ENCODE peak calls at places on chromosomes 2 and 18, in six cellular contexts. One of them, this sample, is unnamed.

GRCh38 chr18:58419587-58420199 is 209.2 kb downstream of the ALPK2 start:
- DNase-seq in GM12865: no peak
- DNase-seq in fibroblast of pulmonary artery: no peak
- DNase-seq in coronary artery: no peak
- DNase-seq in colonic mucosa: no peak
- DNase-seq in hepatocyte: no peak
- DNase-seq in this sample: no peak

GRCh38 chr18:23136326-23137092 is 1.2 kb downstream of the CABLES1 start:
- DNase-seq in GM12865: peak; percentile 45
- DNase-seq in fibroblast of pulmonary artery: peak; percentile 39
- DNase-seq in coronary artery: peak; percentile 80
- DNase-seq in colonic mucosa: peak; percentile 42
- DNase-seq in hepatocyte: peak; percentile 48
- DNase-seq in this sample: peak; percentile 49

GRCh38 chr2:242036653-242036950 is 167.1 kb downstream of the RTP5 start:
- DNase-seq in GM12865: no peak
- DNase-seq in fibroblast of pulmonary artery: no peak
- DNase-seq in coronary artery: no peak
- DNase-seq in colonic mucosa: no peak
- DNase-seq in hepatocyte: no peak
- DNase-seq in this sample: no peak

GRCh38 chr2:217694296-217694695 is 308.5 kb downstream of the TNS1 start:
- DNase-seq in GM12865: no peak
- DNase-seq in fibroblast of pulmonary artery: no peak
- DNase-seq in coronary artery: no peak
- DNase-seq in colonic mucosa: no peak
- DNase-seq in hepatocyte: no peak
- DNase-seq in this sample: no peak

GRCh38 chr2:170815311-170815710 is 1.4 kb upstream of the GAD1 start:
- DNase-seq in GM12865: no peak
- DNase-seq in fibroblast of pulmonary artery: no peak
- DNase-seq in coronary artery: no peak
- DNase-seq in colonic mucosa: no peak
- DNase-seq in hepatocyte: no peak
- DNase-seq in this sample: no peak

GRCh38 chr2:138948070-138948539 is 167.9 kb upstream of the NXPH2 start:
- DNase-seq in GM12865: peak; percentile 48
- DNase-seq in fibroblast of pulmonary artery: peak; percentile 90
- DNase-seq in coronary artery: no peak
- DNase-seq in colonic mucosa: no peak
- DNase-seq in hepatocyte: peak; percentile 43
- DNase-seq in this sample: peak; percentile 65

GRCh38 chr2:212364586-212364985 is 174.0 kb downstream of the ERBB4 start:
- DNase-seq in GM12865: no peak
- DNase-seq in fibroblast of pulmonary artery: peak; percentile 23
- DNase-seq in coronary artery: no peak
- DNase-seq in colonic mucosa: no peak
- DNase-seq in hepatocyte: no peak
- DNase-seq in this sample: no peak

GRCh38 chr18:25284861-25285574 is 66.9 kb downstream of the ZNF521 start:
- DNase-seq in GM12865: no peak
- DNase-seq in fibroblast of pulmonary artery: peak; percentile 75
- DNase-seq in coronary artery: no peak
- DNase-seq in colonic mucosa: no peak
- DNase-seq in hepatocyte: no peak
- DNase-seq in this sample: peak; percentile 53

GRCh38 chr2:121539722-121540469 is 9.2 kb downstream of the RNU4ATAC start:
- DNase-seq in GM12865: no peak
- DNase-seq in fibroblast of pulmonary artery: no peak
- DNase-seq in coronary artery: no peak
- DNase-seq in colonic mucosa: no peak
- DNase-seq in hepatocyte: no peak
- DNase-seq in this sample: no peak

GRCh38 chr18:24397131-24397693 is 412 bp downstream of the OSBPL1A start:
- DNase-seq in GM12865: peak; percentile 6
- DNase-seq in fibroblast of pulmonary artery: peak; percentile 87
- DNase-seq in coronary artery: no peak
- DNase-seq in colonic mucosa: peak; percentile 76
- DNase-seq in hepatocyte: peak; percentile 65
- DNase-seq in this sample: peak; percentile 60

DNA sequence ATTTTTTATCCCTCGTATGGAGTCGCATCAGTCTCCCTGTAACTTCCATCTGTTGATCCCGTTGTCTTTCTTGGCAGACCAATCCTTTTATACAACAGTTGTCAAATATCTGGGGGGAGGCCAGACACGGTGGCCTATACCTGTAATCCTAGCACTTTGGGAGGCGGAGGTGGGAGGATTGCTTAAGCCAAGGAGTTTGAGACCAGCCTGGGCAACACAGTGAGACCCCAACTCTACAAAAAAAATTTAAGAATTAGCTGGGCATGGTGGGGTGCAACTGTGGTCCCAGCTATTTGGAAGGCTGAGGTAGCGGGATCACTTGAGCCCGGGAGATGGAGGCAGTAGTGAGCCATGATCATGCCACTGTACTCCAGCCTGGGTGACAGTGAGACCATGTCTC is 2.0 kb downstream of the XRCC5 start:
- DNase-seq in GM12865: no peak
- DNase-seq in fibroblast of pulmonary artery: no peak
- DNase-seq in coronary artery: no peak
- DNase-seq in colonic mucosa: no peak
- DNase-seq in hepatocyte: no peak
- DNase-seq in this sample: no peak
- H3K4me3 ChIP-seq in GM12865: peak overlapping the region; percentile 67
- H3K4me3 ChIP-seq in fibroblast of pulmonary artery: no peak overlapping the region
- H3K4me3 ChIP-seq in coronary artery: no peak overlapping the region
- H3K4me3 ChIP-seq in colonic mucosa: no peak overlapping the region
- H3K4me3 ChIP-seq in hepatocyte: no peak overlapping the region
- H3K4me3 ChIP-seq in this sample: no peak overlapping the region

DNA sequence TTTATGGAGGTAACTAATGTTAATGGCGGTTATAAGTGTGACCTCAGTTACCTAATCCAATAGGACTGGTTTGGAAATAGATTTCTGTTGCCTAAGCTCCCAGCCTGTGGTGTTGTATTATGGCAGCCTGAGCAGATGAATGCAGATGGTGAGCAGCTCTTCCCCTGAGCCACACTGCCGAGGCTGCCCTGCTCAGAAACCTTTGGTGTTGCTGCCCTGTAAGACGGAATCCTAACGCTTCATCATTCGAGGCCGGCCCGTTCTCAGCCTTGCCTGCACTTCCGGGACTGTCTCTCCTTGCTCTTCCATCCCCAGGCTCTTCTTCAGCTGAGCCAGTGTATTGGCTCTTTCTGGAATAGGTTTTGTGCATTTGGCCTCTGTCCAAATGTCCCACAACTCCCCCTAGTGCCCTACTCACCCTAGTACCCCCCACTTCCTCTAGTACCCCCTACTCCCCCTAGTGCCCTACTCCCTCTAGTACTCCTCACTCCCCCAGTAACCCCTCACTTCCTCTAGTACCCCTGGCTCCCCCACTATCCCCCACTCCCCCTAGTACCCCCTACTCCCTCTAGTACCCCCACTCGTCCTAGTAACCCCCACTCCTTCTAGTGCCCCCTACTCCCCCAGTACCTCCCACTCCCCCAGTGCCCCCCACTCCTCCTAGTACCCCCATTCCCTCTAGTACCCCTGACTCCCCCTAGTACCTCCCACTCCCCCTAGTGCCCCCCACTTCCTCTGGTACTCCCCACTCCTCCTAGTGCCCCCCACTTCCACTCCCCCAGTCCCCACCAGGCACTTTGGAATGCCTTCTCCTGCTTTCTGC is 106.0 kb upstream of the TAF1B start:
- DNase-seq in GM12865: peak; percentile 47
- DNase-seq in fibroblast of pulmonary artery: peak; percentile 39
- DNase-seq in coronary artery: no peak
- DNase-seq in colonic mucosa: no peak
- DNase-seq in hepatocyte: no peak
- DNase-seq in this sample: peak; percentile 42
- TF ChIP-seq CTCF in GM12865: peak; percentile 23
- TF ChIP-seq CTCF in fibroblast of pulmonary artery: peak; percentile 17
- TF ChIP-seq CTCF in coronary artery: no peak
- TF ChIP-seq CTCF in colonic mucosa: no peak
- TF ChIP-seq CTCF in hepatocyte: no peak
- TF ChIP-seq CTCF in this sample: no peak

GRCh38 chr2:118307864-118308263 is 219.6 kb downstream of the INSIG2 start:
- DNase-seq in GM12865: no peak
- DNase-seq in fibroblast of pulmonary artery: no peak
- DNase-seq in coronary artery: no peak
- DNase-seq in colonic mucosa: no peak
- DNase-seq in hepatocyte: no peak
- DNase-seq in this sample: no peak

GRCh38 chr2:118309201-118310015 is 221.1 kb downstream of the INSIG2 start:
- DNase-seq in GM12865: no peak
- DNase-seq in fibroblast of pulmonary artery: no peak
- DNase-seq in coronary artery: no peak
- DNase-seq in colonic mucosa: no peak
- DNase-seq in hepatocyte: no peak
- DNase-seq in this sample: no peak

GRCh38 chr2:118312963-118313756 is 224.9 kb downstream of the INSIG2 start:
- DNase-seq in GM12865: no peak
- DNase-seq in fibroblast of pulmonary artery: no peak
- DNase-seq in coronary artery: no peak
- DNase-seq in colonic mucosa: no peak
- DNase-seq in hepatocyte: no peak
- DNase-seq in this sample: peak; percentile 16

GRCh38 chr2:118310016-118310877 is 222.0 kb downstream of the INSIG2 start:
- DNase-seq in GM12865: peak; percentile 57
- DNase-seq in fibroblast of pulmonary artery: peak; percentile 19
- DNase-seq in coronary artery: no peak
- DNase-seq in colonic mucosa: peak; percentile 33
- DNase-seq in hepatocyte: peak; percentile 71
- DNase-seq in this sample: peak; percentile 77

DNA sequence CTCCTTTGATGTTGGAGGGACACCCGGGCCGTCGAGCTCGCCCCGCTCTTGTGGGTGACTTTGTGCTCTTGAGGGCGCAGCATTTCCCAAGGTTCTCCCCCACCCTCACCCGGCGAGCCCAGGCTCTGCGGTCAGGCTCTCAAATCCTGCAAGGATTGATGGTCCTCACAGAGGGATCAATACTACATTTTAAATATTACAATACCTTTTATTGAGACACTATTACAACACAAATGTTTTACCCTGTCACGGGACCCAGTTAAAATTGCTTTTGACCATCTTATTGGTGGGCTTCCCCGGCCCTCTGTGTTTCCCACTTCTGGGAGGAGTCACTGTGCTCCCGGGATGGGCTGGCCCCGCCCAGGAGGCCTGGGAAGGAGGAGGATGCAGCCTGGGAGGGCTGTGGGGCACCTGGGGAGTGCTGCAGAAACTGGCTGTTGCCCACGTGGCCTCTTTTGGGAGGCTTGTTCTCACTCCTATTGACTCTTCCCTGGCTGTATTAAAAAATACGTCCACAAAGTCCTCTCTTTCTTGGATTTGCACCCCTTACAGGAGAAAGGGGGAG is 222.7 kb downstream of the INSIG2 start:
- DNase-seq in GM12865: no peak
- DNase-seq in fibroblast of pulmonary artery: no peak
- DNase-seq in coronary artery: no peak
- DNase-seq in colonic mucosa: peak; percentile 25
- DNase-seq in hepatocyte: peak; percentile 54
- DNase-seq in this sample: no peak
- H3K4me3 ChIP-seq in GM12865: peak overlapping the region; percentile 53
- H3K4me3 ChIP-seq in fibroblast of pulmonary artery: no peak overlapping the region
- H3K4me3 ChIP-seq in coronary artery: peak overlapping the region; percentile 73
- H3K4me3 ChIP-seq in colonic mucosa: peak overlapping the region; percentile 52
- H3K4me3 ChIP-seq in hepatocyte: peak overlapping the region; percentile 57
- H3K4me3 ChIP-seq in this sample: peak overlapping the region; percentile 62

DNA sequence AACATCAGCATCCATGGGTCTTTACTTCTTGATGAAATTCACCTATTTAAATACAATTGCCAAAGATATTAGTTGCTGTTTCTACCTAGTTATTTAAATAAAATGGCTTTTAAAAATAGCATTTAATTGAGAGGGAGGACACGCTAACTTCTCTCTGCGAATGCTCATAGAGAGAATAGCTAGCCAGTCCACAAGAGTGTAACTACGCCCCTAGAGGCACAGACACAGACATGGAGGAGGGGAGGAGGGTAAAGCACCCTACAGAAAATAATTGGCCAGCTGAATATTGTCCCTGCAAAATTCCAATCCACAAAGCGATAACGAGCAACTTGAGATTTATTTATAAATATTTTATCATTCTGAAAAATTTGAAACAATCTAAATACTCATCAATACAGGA is 97.0 kb upstream of the PAPOLG start:
- DNase-seq in GM12865: no peak
- DNase-seq in fibroblast of pulmonary artery: no peak
- DNase-seq in coronary artery: no peak
- DNase-seq in colonic mucosa: no peak
- DNase-seq in hepatocyte: no peak
- DNase-seq in this sample: no peak
- TF ChIP-seq CTCF in GM12865: peak; percentile 18
- TF ChIP-seq CTCF in fibroblast of pulmonary artery: no peak
- TF ChIP-seq CTCF in coronary artery: no peak
- TF ChIP-seq CTCF in colonic mucosa: no peak
- TF ChIP-seq CTCF in hepatocyte: no peak
- TF ChIP-seq CTCF in this sample: no peak

DNA sequence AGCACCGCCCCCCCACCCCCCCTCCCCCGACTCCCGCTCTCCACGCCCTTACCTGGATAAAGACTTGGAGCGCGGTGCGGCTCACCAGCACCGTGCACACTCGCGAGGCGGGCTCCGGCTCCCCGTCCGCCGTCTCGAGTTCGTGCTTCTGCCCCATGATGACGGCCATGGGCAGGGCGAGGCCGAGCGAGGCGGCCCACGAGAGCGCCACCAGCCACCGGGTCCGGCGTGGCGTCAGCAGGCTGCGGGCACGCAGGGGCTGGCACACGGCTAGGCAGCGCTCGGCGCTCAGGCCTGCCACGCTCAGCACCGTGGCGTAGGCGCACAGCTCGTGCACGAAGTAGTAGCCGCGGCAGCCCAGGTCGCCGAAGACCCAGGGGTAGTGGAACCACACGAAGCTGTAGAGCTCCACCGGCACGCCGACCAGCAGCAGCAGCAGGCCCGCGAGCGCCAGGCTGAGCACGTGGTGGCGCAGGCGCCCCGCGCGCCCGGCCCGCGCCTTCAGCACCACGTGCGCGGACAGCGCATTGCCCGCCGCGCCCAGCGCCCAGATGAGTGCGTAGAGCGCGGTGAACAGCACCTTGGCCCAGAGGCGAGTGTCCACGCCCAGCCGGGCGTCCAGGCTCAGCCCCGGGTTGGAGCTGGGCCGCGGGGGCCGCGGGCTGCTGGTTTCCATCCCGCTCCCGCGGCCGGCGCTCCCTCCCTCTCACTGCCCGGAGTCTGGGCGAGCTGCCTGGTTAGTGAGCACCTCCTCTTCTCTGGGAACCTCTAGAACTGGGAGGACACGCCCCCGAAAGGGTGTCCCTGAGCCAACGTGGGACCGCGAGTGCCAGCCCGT is at the start of gene NTSR2:
- DNase-seq in GM12865: no peak
- DNase-seq in fibroblast of pulmonary artery: peak; percentile 61
- DNase-seq in coronary artery: no peak
- DNase-seq in colonic mucosa: peak; percentile 33
- DNase-seq in hepatocyte: peak; percentile 87
- DNase-seq in this sample: peak; percentile 83
- H3K4me3 ChIP-seq in GM12865: no peak within 1 kb of the TSS
- H3K4me3 ChIP-seq in fibroblast of pulmonary artery: no peak within 1 kb of the TSS
- H3K4me3 ChIP-seq in coronary artery: peak within 1 kb of the TSS; percentile 43
- H3K4me3 ChIP-seq in colonic mucosa: no peak within 1 kb of the TSS
- H3K4me3 ChIP-seq in hepatocyte: no peak within 1 kb of the TSS
- H3K4me3 ChIP-seq in this sample: no peak within 1 kb of the TSS

This sample was measured in foreskin fibroblast.